ENCODE peak calls at places on chromosomes 16 and 17, in seven cellular contexts. K, B, Q, X, M, D and F are unnamed samples.

GRCh38 chr17:17672453-17673368 is 8.5 kb upstream of the RAI1 start:
- DNase-seq in K (no peak), B (no peak), Q (no peak), X (no peak), M (no peak), D (no peak), F (no peak)

GRCh38 chr16:67967956-67968439 is 439 bp downstream of the SLC12A4 start:
- DNase-seq in K (no peak), B (peak), Q (no peak), X (no peak), M (no peak), D (no peak), F (peak)

GRCh38 chr16:48479955-48480354 is 94.7 kb upstream of the SIAH1 start:
- DNase-seq in K (no peak), B (no peak), Q (no peak), X (no peak), M (no peak), D (no peak), F (no peak)

GRCh38 chr16:77782694-77783093 is 5.7 kb upstream of the VAT1L start:
- DNase-seq in K (no peak), B (no peak), Q (no peak), X (no peak), M (no peak), D (no peak), F (no peak)

GRCh38 chr17:66992911-66993310 is 28.4 kb downstream of the CACNG4 start:
- DNase-seq in K (no peak), B (no peak), Q (no peak), X (no peak), M (no peak), D (no peak), F (no peak)

GRCh38 chr17:76202516-76202915 is 37.8 kb downstream of the RNF157 start:
- DNase-seq in K (no peak), B (no peak), Q (no peak), X (no peak), M (no peak), D (no peak), F (no peak)

GRCh38 chr17:64641499-64641898 is 20.6 kb downstream of the SMURF2 start:
- DNase-seq in K (no peak), B (no peak), Q (no peak), X (no peak), M (no peak), D (no peak), F (no peak)

GRCh38 chr16:53651357-53651756 is 52.3 kb downstream of the RPGRIP1L start:
- DNase-seq in K (peak), B (no peak), Q (no peak), X (no peak), M (no peak), D (no peak), F (no peak)

GRCh38 chr16:25033852-25034251 is 18.7 kb upstream of the ARHGAP17 start:
- DNase-seq in K (no peak), B (no peak), Q (no peak), X (no peak), M (no peak), D (no peak), F (no peak)

GRCh38 chr17:76957600-76958464 is 89.6 kb downstream of the MGAT5B start:
- DNase-seq in K (peak), B (no peak), Q (no peak), X (no peak), M (peak), D (no peak), F (no peak)

GRCh38 chr17:42247734-42248133 is 28.5 kb downstream of the STAT5B start:
- DNase-seq in K (no peak), B (no peak), Q (no peak), X (no peak), M (no peak), D (no peak), F (no peak)

GRCh38 chr17:82303944-82304808 is 13.2 kb downstream of the CD7 start:
- DNase-seq in K (peak), B (no peak), Q (no peak), X (no peak), M (no peak), D (no peak), F (no peak)

GRCh38 chr17:29595107-29595942 is 2.4 kb downstream of the ANKRD13B start:
- DNase-seq in K (no peak), B (no peak), Q (no peak), X (no peak), M (no peak), D (no peak), F (no peak)

GRCh38 chr17:81832608-81833159 is 407 bp downstream of the MCRIP1 start:
- DNase-seq in K (no peak), B (peak), Q (no peak), X (no peak), M (peak), D (no peak), F (no peak)

GRCh38 chr16:67236551-67237395 is 9.8 kb downstream of the TMEM208 start:
- DNase-seq in K (peak), B (no peak), Q (peak), X (no peak), M (no peak), D (no peak), F (no peak)

GRCh38 chr17:19019041-19019941 is 14.7 kb upstream of the FAM83G start:
- DNase-seq in K (no peak), B (no peak), Q (no peak), X (no peak), M (no peak), D (no peak), F (peak)

GRCh38 chr17:48344241-48344640 is 85.8 kb downstream of the SKAP1 start:
- DNase-seq in K (no peak), B (no peak), Q (no peak), X (no peak), M (no peak), D (no peak), F (no peak)

GRCh38 chr16:5581428-5581827 is 483.8 kb upstream of the EEF2KMT start:
- DNase-seq in K (no peak), B (no peak), Q (no peak), X (no peak), M (no peak), D (no peak), F (no peak)

GRCh38 chr16:67092227-67092626 is 17.5 kb upstream of the PHAF1 start:
- DNase-seq in K (no peak), B (no peak), Q (no peak), X (no peak), M (no peak), D (no peak), F (no peak)

GRCh38 chr17:10156579-10157488 is 41.6 kb downstream of the GAS7 start:
- DNase-seq in K (no peak), B (no peak), Q (peak), X (no peak), M (peak), D (no peak), F (no peak)

GRCh38 chr16:68251812-68252211 is 6.6 kb downstream of the PLA2G15 start:
- DNase-seq in K (peak), B (no peak), Q (no peak), X (no peak), M (no peak), D (no peak), F (no peak)

GRCh38 chr17:48617515-48618365 is 2.6 kb upstream of the HOXB8 start:
- DNase-seq in K (no peak), B (no peak), Q (no peak), X (no peak), M (no peak), D (no peak), F (no peak)

GRCh38 chr16:75272097-75272548 is 20.7 kb upstream of the BCAR1 start:
- DNase-seq in K (peak), B (no peak), Q (no peak), X (no peak), M (no peak), D (no peak), F (no peak)

GRCh38 chr16:15507299-15507958 is 73.0 kb downstream of the BMERB1 start:
- DNase-seq in K (no peak), B (no peak), Q (peak), X (no peak), M (no peak), D (no peak), F (no peak)

GRCh38 chr16:87068751-87069150 is 248.4 kb downstream of the C16orf95 start:
- DNase-seq in K (no peak), B (no peak), Q (no peak), X (no peak), M (no peak), D (no peak), F (no peak)

GRCh38 chr16:86517652-86518258 is 7.4 kb downstream of the FOXF1 start:
- DNase-seq in K (peak), B (peak), Q (peak), X (no peak), M (peak), D (no peak), F (peak)

GRCh38 chr16:53537591-53537990 is 34.6 kb upstream of the AKTIP start:
- DNase-seq in K (no peak), B (no peak), Q (no peak), X (no peak), M (no peak), D (no peak), F (no peak)

GRCh38 chr17:36994438-36994837 is 45.7 kb downstream of the AATF start:
- DNase-seq in K (no peak), B (no peak), Q (no peak), X (no peak), M (no peak), D (no peak), F (no peak)

GRCh38 chr17:14038206-14038605 is 31.1 kb upstream of the COX10 start:
- DNase-seq in K (no peak), B (no peak), Q (no peak), X (no peak), M (no peak), D (no peak), F (no peak)

GRCh38 chr17:43418441-43419374 is 19.9 kb downstream of the ARL4D start:
- DNase-seq in K (peak), B (no peak), Q (peak), X (no peak), M (no peak), D (peak), F (no peak)

GRCh38 chr16:89041571-89042481 is 51.8 kb upstream of the ACSF3 start:
- DNase-seq in K (no peak), B (no peak), Q (no peak), X (no peak), M (no peak), D (no peak), F (no peak)

GRCh38 chr17:82300707-82301270 is 16.6 kb downstream of the CD7 start:
- DNase-seq in K (peak), B (peak), Q (no peak), X (no peak), M (peak), D (peak), F (peak)

DNA sequence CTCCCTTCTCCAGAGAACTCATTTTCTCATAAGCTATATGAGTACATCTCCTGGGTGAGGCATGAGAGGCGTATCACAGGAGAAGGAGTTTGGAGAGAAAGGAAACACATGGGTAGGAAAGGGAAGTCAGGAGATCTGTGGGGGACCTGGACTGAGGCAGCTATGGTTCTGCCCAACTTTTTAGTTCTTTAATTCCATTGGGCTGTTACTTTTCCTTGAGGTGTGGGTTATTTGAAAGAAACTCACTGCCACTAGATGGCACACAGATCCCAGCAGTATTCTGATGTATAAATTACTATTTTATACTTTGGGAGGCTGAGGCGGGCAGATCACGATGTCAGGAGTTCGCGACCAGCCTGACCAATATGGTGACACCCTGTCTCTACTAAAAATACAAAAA is 63.6 kb downstream of the NUP93 start:
- DNase-seq in K (peak), B (no peak), Q (no peak), X (no peak), M (no peak), D (no peak), F (no peak)
- TF ChIP-seq CTCF in K (peak), B (peak), Q (no peak), X (no peak), M (no peak), D (peak), F (no peak)

GRCh38 chr16:13969711-13970110 is 49.8 kb downstream of the ERCC4 start:
- DNase-seq in K (no peak), B (no peak), Q (no peak), X (no peak), M (no peak), D (no peak), F (no peak)

GRCh38 chr16:13970708-13971422 is 50.9 kb downstream of the ERCC4 start:
- DNase-seq in K (no peak), B (no peak), Q (no peak), X (no peak), M (no peak), D (no peak), F (no peak)

GRCh38 chr16:13973321-13974023 is 53.5 kb downstream of the ERCC4 start:
- DNase-seq in K (no peak), B (no peak), Q (no peak), X (no peak), M (no peak), D (no peak), F (no peak)

DNA sequence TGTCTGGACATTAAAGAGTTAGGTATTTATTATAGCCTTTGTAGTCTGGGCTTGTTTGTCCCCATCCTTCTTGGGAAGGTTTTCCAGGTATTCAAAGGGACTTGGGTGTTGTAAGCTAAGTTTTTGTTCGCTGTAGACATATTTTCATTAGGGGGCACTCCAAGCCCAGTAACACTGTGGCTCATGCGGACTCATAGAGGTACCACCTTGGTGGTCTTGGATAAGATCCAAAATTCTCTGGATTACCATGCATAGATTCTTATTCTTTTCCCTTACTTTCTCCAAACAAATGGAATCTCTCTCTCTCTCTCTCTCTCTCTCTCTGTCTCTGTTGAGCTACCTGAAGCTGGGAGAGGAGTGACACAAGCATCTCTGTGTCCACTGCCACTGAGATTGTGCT is 48.9 kb downstream of the ERCC4 start:
- DNase-seq in K (peak), B (no peak), Q (no peak), X (no peak), M (no peak), D (no peak), F (no peak)
- TF ChIP-seq CTCF in K (no peak), B (peak), Q (no peak), X (no peak), M (no peak), D (no peak), F (no peak)

DNA sequence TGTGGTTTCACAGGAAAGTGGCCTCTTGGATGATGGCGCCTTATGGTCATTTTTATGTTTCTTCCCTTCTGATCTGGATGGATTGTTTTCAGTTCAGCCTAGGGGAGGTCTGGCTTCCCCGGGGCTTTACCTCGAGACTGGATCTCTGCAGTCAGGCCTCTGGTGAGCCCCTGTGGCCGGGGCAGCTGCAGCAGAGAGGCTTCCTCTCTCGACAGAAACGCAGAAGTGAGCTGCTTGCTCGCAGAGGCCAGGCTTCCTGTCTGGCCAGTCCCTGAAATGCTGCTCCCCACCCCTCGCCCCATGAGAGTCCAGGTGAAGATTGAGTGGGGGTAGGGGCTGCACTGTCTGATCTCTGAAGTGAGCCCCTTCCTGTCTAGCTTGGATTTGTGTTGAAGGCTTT is 44.0 kb downstream of the PLCG2 start:
- DNase-seq in K (peak), B (no peak), Q (peak), X (no peak), M (peak), D (no peak), F (no peak)
- TF ChIP-seq CTCF in K (no peak), B (no peak), Q (no peak), X (no peak), M (no peak), D (no peak), F (no peak)

GRCh38 chr17:74454197-74455024 is 12.0 kb upstream of the CD300A start:
- DNase-seq in K (no peak), B (no peak), Q (peak), X (peak), M (no peak), D (peak), F (peak)
- TF ChIP-seq CTCF in K (no peak), B (peak), Q (peak), X (no peak), M (peak), D (no peak), F (peak)

DNA sequence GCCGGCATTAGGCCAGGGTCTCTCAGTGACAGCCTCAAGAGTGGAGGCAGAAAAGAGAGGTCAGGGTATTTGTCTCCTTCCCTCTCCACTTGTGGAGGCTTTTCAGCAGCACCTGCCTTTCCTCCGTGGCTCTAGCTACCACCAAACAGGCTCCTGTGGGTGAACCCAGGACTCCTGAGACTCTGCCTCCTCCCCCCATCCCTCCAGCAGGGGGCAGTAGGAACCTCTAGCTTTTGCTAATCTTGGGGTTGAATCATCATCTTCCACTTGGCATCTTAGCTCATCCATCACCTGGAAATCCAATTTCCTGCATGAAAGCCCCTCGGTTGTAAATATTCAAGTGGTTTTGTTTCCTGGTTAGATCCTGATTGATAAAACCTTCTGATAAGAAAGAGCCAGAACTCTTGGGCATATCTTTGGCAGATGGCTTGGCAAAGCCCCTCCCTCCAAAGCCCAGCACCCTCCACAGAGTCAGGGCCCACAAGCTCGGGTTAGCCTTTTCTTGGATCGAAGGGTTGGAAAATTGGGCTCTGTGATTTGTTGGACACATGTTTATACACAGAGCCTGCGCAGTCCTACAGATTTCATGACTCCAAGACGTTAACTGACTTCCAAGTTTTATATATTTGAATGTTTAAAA is 322.1 kb downstream of the MAP2K4 start:
- DNase-seq in K (peak), B (no peak), Q (no peak), X (no peak), M (no peak), D (no peak), F (no peak)
- TF ChIP-seq CTCF in K (peak), B (peak), Q (peak), X (no peak), M (no peak), D (peak), F (peak)

DNA sequence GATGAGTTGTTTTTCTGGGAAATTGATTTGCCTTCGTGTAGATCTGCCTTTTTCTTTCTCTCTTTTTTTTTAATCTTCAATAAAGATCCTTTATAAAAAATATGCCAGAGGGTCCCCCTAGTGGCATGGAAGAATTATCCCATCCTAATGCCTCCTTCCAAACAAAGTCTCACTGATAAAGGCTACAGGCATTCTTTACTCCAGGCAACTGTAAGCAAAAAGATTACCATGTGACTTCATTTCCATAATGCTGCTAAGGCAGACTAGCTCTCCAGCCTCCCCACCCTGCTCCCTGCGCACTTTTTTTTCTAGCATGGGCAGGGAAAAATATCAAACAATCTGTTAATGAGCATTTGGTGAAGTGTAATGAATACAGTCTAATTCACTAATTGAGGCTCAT is 220.2 kb upstream of the CDH8 start:
- DNase-seq in K (no peak), B (no peak), Q (no peak), X (no peak), M (no peak), D (no peak), F (no peak)
- TF ChIP-seq CTCF in K (no peak), B (peak), Q (peak), X (no peak), M (no peak), D (peak), F (peak)

GRCh38 chr16:4514606-4515005 is 24.0 kb downstream of the CDIP1 start:
- DNase-seq in K (no peak), B (no peak), Q (no peak), X (no peak), M (no peak), D (no peak), F (no peak)
- TF ChIP-seq CTCF in K (no peak), B (no peak), Q (no peak), X (no peak), M (no peak), D (no peak), F (no peak)